ENCODE peak calls at places on chromosomes 4 and X, in four cellular contexts. O, Q, R and Z are unnamed samples.

GRCh38 chrX:129606918-129607317 is 47.8 kb downstream of the APLN start:
- DNase-seq in Q (peak; percentile 77), O (peak; percentile 23), R (peak; percentile 39), Z (no peak)

GRCh38 chr4:87651941-87652340 is 1.9 kb downstream of the DMP1 start:
- DNase-seq in O (no peak), R (no peak), Q (no peak), Z (no peak)

GRCh38 chrX:16186380-16187007 is 19.2 kb downstream of the MAGEB17 start:
- DNase-seq in R (no peak), O (no peak), Q (no peak), Z (no peak)

GRCh38 chrX:69988955-69989394 is 60.8 kb downstream of the AWAT2 start:
- DNase-seq in Q (no peak), O (peak; percentile 6), R (no peak), Z (no peak)

GRCh38 chrX:77065896-77066295 is 381.3 kb upstream of the FGF16 start:
- DNase-seq in Q (no peak), O (no peak), R (no peak), Z (no peak)

GRCh38 chr4:145840801-145841200 is 97.8 kb downstream of the ZNF827 start:
- DNase-seq in R (no peak), O (no peak), Q (no peak), Z (no peak)

GRCh38 chr4:168562021-168562691 is 65.3 kb downstream of the PALLD start:
- DNase-seq in R (no peak), Q (peak; percentile 70), O (no peak), Z (no peak)

GRCh38 chrX:135931644-135932487 is 38.4 kb downstream of the SAGE1 start:
- DNase-seq in O (peak; percentile 6), R (peak; percentile 13), Q (peak; percentile 64), Z (peak; percentile 56)

GRCh38 chr4:73870778-73871177 is 1.6 kb downstream of the CXCL1 start:
- DNase-seq in R (no peak), Q (peak; percentile 38), O (no peak), Z (no peak)

GRCh38 chrX:108811891-108812290 is 75.5 kb upstream of the IRS4 start:
- DNase-seq in Q (no peak), R (no peak), O (no peak), Z (no peak)

GRCh38 chrX:6738518-6739470 is 203.9 kb upstream of the VCX3A start:
- DNase-seq in R (no peak), Q (no peak), O (no peak), Z (no peak)
- H3K27ac ChIP-seq in R (no peak overlapping the region), Q (no peak overlapping the region), O (no peak overlapping the region), Z (no peak overlapping the region)

GRCh38 chrX:118216086-118216485 is 99.5 kb upstream of the KLHL13 start:
- DNase-seq in Q (peak; percentile 25), R (no peak), O (no peak), Z (no peak)

GRCh38 chrX:118219866-118220265 is 103.3 kb upstream of the KLHL13 start:
- DNase-seq in Q (no peak), R (no peak), O (no peak), Z (no peak)

GRCh38 chrX:118218940-118219339 is 102.3 kb upstream of the KLHL13 start:
- DNase-seq in O (no peak), R (no peak), Q (no peak), Z (no peak)

GRCh38 chrX:118216488-118216887 is 99.9 kb upstream of the KLHL13 start:
- DNase-seq in Q (no peak), O (no peak), R (no peak), Z (no peak)

GRCh38 chrX:118218079-118218478 is 101.5 kb upstream of the KLHL13 start:
- DNase-seq in R (no peak), Q (no peak), O (no peak), Z (no peak)
- TF ChIP-seq CTCF in R (no peak), Q (no peak), O (no peak), Z (no peak)

GRCh38 chr4:2937146-2937857 is 25.9 kb downstream of the NOP14 start:
- DNase-seq in R (no peak), O (peak; percentile 68), Q (peak; percentile 56), Z (peak; percentile 18)
- H3K36me3 ChIP-seq in R (peaks cover 58% of the 10 kb centered on the region), O (peaks cover 53% of the 10 kb centered on the region), Q (peaks cover 20% of the 10 kb centered on the region), Z (peaks cover 13% of the 10 kb centered on the region)

GRCh38 chrX:28847423-28847822 is 260.2 kb downstream of the IL1RAPL1 start:
- DNase-seq in O (peak; percentile 67), R (peak; percentile 15), Q (peak; percentile 64), Z (no peak)
- H3K27ac ChIP-seq in O (no peak overlapping the region), R (no peak overlapping the region), Q (no peak overlapping the region), Z (no peak overlapping the region)

GRCh38 chr4:722851-723360 is 17.3 kb downstream of the PCGF3 start:
- DNase-seq in R (no peak), O (no peak), Q (no peak), Z (no peak)
- TF ChIP-seq CTCF in R (no peak), O (no peak), Q (no peak), Z (no peak)

GRCh38 chr4:108010167-108010566 is 20.5 kb downstream of the HADH start:
- DNase-seq in Q (peak; percentile 39), O (no peak), R (no peak), Z (no peak)

GRCh38 chr4:108013332-108013731 is 23.6 kb downstream of the HADH start:
- DNase-seq in O (no peak), R (no peak), Q (no peak), Z (no peak)

GRCh38 chr4:108018884-108019187 is 29.1 kb downstream of the HADH start:
- DNase-seq in R (no peak), Q (no peak), O (no peak), Z (no peak)

GRCh38 chr4:108018038-108018883 is 28.6 kb downstream of the HADH start:
- DNase-seq in O (peak; percentile 55), R (peak; percentile 73), Q (peak; percentile 78), Z (peak; percentile 72)

DNA sequence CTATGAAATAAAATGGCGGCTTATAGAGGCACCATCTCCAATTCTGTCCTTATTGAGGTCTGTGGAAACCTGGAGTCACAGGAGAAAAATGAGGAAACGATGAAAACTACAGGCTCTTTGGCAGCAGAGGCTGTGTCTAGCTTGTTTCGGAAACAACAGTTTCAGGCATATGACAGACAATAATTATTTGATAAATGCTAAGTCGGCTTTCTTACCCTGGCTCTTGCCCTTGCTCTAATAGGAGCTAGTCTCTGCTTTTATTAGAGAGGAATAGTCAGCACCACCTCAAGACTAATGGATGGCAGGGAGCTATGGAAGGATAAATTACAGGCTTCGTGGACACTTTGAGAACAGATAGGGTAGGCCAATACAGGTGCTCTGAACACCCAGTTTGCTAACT is 24.3 kb downstream of the HADH start:
- DNase-seq in O (no peak), R (no peak), Q (no peak), Z (no peak)
- H3K36me3 ChIP-seq in O (peaks cover 7% of the 10 kb centered on the region), R (peaks cover 36% of the 10 kb centered on the region), Q (peaks cover 3% of the 10 kb centered on the region), Z (peaks cover 59% of the 10 kb centered on the region)

DNA sequence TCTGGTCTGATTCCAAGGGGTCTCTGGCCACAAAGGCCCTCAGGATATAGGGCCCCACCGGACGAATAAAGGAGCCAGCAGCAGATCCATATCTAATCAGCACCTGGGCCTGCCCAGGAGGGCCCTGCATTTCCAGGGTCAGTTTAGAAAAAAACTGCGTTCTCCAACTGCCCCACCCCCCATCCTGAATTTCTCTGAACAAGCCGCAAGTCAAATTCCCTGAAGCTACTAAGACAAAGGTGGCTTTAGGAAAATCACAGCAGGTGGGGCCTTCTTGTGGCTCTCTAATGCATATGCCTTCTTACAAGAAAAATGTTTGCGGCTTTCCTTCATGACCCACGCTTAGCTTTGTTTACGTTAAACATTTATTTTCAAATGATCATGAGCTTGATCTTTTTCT is 76.6 kb downstream of the MBNL3 start:
- DNase-seq in O (no peak), Q (no peak), R (no peak), Z (no peak)
- H3K27ac ChIP-seq in O (no peak overlapping the region), Q (no peak overlapping the region), R (no peak overlapping the region), Z (no peak overlapping the region)